ENCODE peak calls at places on chromosomes 1 and 21, in nine cellular contexts. S, T, Q, Y, X, M, F, G and N are unnamed samples.
A peak's percentile ranks its signal among the peaks of the same experiment; 100 is the strongest.

GRCh38 chr1:153058154-153058553 is 842 bp upstream of the SPRR2A start:
- DNase-seq in Y (no peak), S (no peak), G (no peak), X (no peak), M (no peak), F (no peak), T (no peak), Q (no peak), N (no peak)

GRCh38 chr21:33121715-33122475 is 52.0 kb downstream of the OLIG1 start:
- DNase-seq in M (no peak), Y (no peak), T (peak; percentile 10), F (no peak), X (no peak), Q (no peak), G (no peak), S (no peak), N (no peak)

GRCh38 chr1:102879439-102879993 is 228.8 kb downstream of the COL11A1 start:
- DNase-seq in G (no peak), Y (no peak), Q (no peak), F (no peak), M (no peak), S (no peak), X (no peak), T (no peak), N (no peak)

GRCh38 chr1:22349302-22350043 is 102.2 kb upstream of the ZBTB40 start:
- DNase-seq in Y (no peak), Q (no peak), F (no peak), T (no peak), S (no peak), G (no peak), M (no peak), X (no peak), N (no peak)

GRCh38 chr1:169538998-169539871 is 47.0 kb downstream of the F5 start:
- DNase-seq in S (no peak), T (no peak), G (no peak), F (no peak), Q (no peak), X (peak; percentile 21), M (no peak), Y (no peak), N (no peak)

GRCh38 chr21:44506279-44507255 is 33.4 kb downstream of the KRTAP10-1 start:
- DNase-seq in T (no peak), G (no peak), Y (no peak), F (no peak), M (no peak), S (no peak), X (no peak), Q (no peak), N (no peak)

GRCh38 chr1:241208910-241209414 is 148.0 kb downstream of the RGS7 start:
- DNase-seq in M (no peak), F (no peak), X (no peak), Y (no peak), T (no peak), S (no peak), G (no peak), Q (no peak), N (no peak)

GRCh38 chr1:145977016-145977415 is 12.5 kb downstream of the POLR3GL start:
- DNase-seq in T (no peak), G (no peak), Q (no peak), Y (no peak), X (no peak), S (no peak), M (no peak), F (no peak), N (no peak)

GRCh38 chr1:47843781-47844555 is 153.2 kb downstream of the TRABD2B start:
- DNase-seq in M (no peak), F (no peak), Q (no peak), S (no peak), X (no peak), T (no peak), G (no peak), Y (no peak), N (no peak)

GRCh38 chr1:232300461-232300860 is 329.5 kb downstream of the SIPA1L2 start:
- DNase-seq in M (no peak), X (no peak), F (no peak), G (no peak), S (no peak), T (no peak), Y (no peak), Q (no peak), N (no peak)

GRCh38 chr21:32367158-32367557 is 25.7 kb downstream of the URB1 start:
- DNase-seq in Q (no peak), Y (no peak), X (no peak), F (no peak), S (no peak), M (no peak), T (no peak), G (no peak), N (no peak)

GRCh38 chr1:37078866-37079265 is 44.6 kb upstream of the GRIK3 start:
- DNase-seq in M (no peak), S (no peak), Y (no peak), Q (no peak), T (no peak), G (no peak), F (no peak), X (no peak), N (no peak)

GRCh38 chr1:2542262-2542915 is 12.3 kb upstream of the HES5 start:
- DNase-seq in M (no peak), Y (no peak), Q (no peak), S (no peak), F (no peak), X (no peak), T (no peak), G (no peak), N (no peak)

GRCh38 chr1:111981871-111982270 is 7.6 kb downstream of the KCND3 start:
- DNase-seq in X (no peak), Y (no peak), S (no peak), Q (no peak), F (no peak), M (no peak), T (no peak), G (no peak), N (no peak)

GRCh38 chr1:205693421-205693991 is 13.2 kb upstream of the SLC45A3 start:
- DNase-seq in F (no peak), Y (no peak), S (no peak), T (no peak), G (no peak), X (no peak), Q (no peak), M (no peak), N (no peak)

GRCh38 chr1:240495652-240496051 is 116.3 kb downstream of the GREM2 start:
- DNase-seq in T (no peak), Q (no peak), X (no peak), Y (no peak), F (no peak), G (no peak), M (no peak), S (no peak), N (no peak)

GRCh38 chr1:10765304-10765703 is 31.1 kb downstream of the CASZ1 start:
- DNase-seq in S (no peak), Y (no peak), F (no peak), X (no peak), T (no peak), M (no peak), Q (no peak), G (no peak), N (no peak)

GRCh38 chr1:12143631-12144155 is 23.1 kb upstream of the TNFRSF1B start:
- DNase-seq in G (peak; percentile 84), X (peak; percentile 91), F (peak; percentile 71), Q (peak; percentile 98), T (no peak), S (peak; percentile 81), M (no peak), Y (no peak), N (no peak)

GRCh38 chr1:31038360-31038759 is 27.2 kb downstream of the PUM1 start:
- DNase-seq in X (peak; percentile 26), S (no peak), Q (no peak), F (no peak), Y (no peak), M (no peak), T (no peak), G (no peak), N (no peak)

GRCh38 chr1:98662354-98662665 is 789 bp downstream of the SNX7 start:
- DNase-seq in Y (no peak), F (no peak), G (no peak), M (no peak), Q (no peak), T (no peak), S (no peak), X (no peak), N (no peak)

DNA sequence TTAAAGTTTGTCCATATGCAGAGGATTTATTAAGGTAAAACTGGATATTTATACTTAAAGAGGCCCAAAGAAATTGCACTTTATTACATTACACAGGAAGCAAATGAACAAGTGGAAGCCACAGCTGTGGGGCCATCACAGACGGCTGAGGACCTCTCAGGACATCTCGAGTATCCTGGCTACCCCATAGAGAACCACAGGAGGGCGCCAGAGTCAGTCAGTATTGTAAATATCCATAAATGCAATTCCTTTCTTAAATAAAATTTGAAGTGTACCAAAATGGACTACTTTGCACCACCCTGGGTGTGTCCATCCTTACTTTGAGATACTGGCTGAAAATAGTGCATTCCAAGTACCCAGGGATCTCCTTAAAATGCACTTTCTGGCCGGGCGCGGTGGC is 257.2 kb downstream of the MRPL39 start:
- DNase-seq in T (no peak), Y (no peak), G (no peak), M (no peak), S (no peak), X (no peak), Q (no peak), F (no peak), N (peak; percentile 23)
- TF ChIP-seq CTCF in T (peak; percentile 62), Y (no peak), G (no peak), M (no peak), S (no peak), X (peak; percentile 74), Q (no peak), F (no peak), N (peak; percentile 14)

GRCh38 chr1:201793306-201793925 is 35.5 kb upstream of the IPO9 start:
- DNase-seq in S (no peak), F (no peak), Y (no peak), Q (no peak), G (no peak), X (no peak), M (no peak), T (no peak), N (no peak)
- TF ChIP-seq CTCF in S (peak; percentile 12), F (no peak), Y (no peak), Q (no peak), G (no peak), X (no peak), M (peak; percentile 20), T (no peak), N (no peak)

GRCh38 chr1:235783148-235783776 is 83.4 kb downstream of the LYST start:
- DNase-seq in F (no peak), Y (no peak), Q (no peak), S (no peak), G (no peak), T (no peak), X (peak; percentile 24), M (no peak), N (no peak)
- TF ChIP-seq CTCF in F (no peak), Y (peak; percentile 63), Q (no peak), S (no peak), G (no peak), T (peak; percentile 20), X (peak; percentile 38), M (peak; percentile 70), N (no peak)

DNA sequence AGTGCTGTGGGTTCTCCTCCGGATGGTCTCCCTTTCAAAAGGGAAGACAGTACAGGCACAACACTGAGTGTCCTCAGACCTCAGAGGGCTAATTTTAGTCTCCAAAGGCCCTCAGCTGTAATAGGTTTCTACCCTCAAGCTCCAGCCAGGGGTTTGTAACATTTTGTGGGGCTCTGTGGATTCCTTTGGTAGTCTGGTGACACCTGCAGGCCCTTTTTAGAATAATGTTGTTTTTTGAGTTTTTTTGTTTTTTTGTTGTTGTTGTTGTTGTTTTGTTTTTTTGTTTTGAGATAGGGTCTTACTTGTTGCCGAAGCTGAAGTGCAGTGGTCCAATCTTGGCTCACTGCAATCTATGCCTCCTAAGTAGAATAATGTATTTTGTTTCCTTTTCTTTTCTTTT is 15.0 kb upstream of the TMEM201 start:
- DNase-seq in X (no peak), T (no peak), M (no peak), F (no peak), Q (no peak), G (no peak), S (no peak), Y (no peak), N (no peak)
- TF ChIP-seq CTCF in X (peak; percentile 44), T (peak; percentile 56), M (peak; percentile 71), F (no peak), Q (no peak), G (no peak), S (peak; percentile 29), Y (no peak), N (peak; percentile 19)